ENCODE peak calls at places on chromosome 2, in five cellular contexts. P is HL-60, L is fibroblast of lung, Y is neural progenitor cell, E is BJ. I is an unnamed sample.

GRCh38 chr2:70887208-70887549 is 48.5 kb upstream of the ATP6V1B1 start:
- DNase-seq in E (no peak), P (no peak), Y (no peak), L (no peak), I (no peak)

GRCh38 chr2:35035883-35036282 is 1319.7 kb upstream of the CRIM1 start:
- DNase-seq in E (no peak), L (no peak), P (no peak), Y (peak; percentile 7), I (no peak)

GRCh38 chr2:172791953-172792352 is 56.3 kb downstream of the RAPGEF4 start:
- DNase-seq in Y (no peak), L (no peak), P (no peak), E (no peak), I (no peak)

GRCh38 chr2:236659758-236660150 is 90.1 kb downstream of the ACKR3 start:
- DNase-seq in Y (no peak), P (no peak), L (peak; percentile 60), E (no peak), I (no peak)

GRCh38 chr2:179898873-179899272 is 37.5 kb upstream of the ZNF385B start:
- DNase-seq in Y (peak; percentile 73), L (peak; percentile 30), E (no peak), P (peak; percentile 52), I (no peak)

GRCh38 chr2:190635781-190636180 is 13.1 kb upstream of the NAB1 start:
- DNase-seq in L (no peak), P (no peak), Y (no peak), E (no peak), I (no peak)

GRCh38 chr2:98917031-98917459 is 19.0 kb downstream of the CRACDL start:
- DNase-seq in E (peak; percentile 56), Y (no peak), P (no peak), L (peak; percentile 75), I (no peak)

GRCh38 chr2:24214880-24215279 is 40.0 kb downstream of the FAM228A start:
- DNase-seq in P (no peak), Y (no peak), E (no peak), L (no peak), I (no peak)

GRCh38 chr2:83650156-83650555 is 808.9 kb downstream of the SUCLG1 start:
- DNase-seq in E (no peak), Y (no peak), L (peak; percentile 27), P (no peak), I (no peak)

GRCh38 chr2:127256381-127256780 is 36.3 kb upstream of the CYP27C1 start:
- DNase-seq in P (peak; percentile 71), L (no peak), Y (no peak), E (no peak), I (no peak)

GRCh38 chr2:12453731-12454130 is 263.0 kb upstream of the TRIB2 start:
- DNase-seq in E (no peak), P (no peak), Y (no peak), L (no peak), I (no peak)

DNA sequence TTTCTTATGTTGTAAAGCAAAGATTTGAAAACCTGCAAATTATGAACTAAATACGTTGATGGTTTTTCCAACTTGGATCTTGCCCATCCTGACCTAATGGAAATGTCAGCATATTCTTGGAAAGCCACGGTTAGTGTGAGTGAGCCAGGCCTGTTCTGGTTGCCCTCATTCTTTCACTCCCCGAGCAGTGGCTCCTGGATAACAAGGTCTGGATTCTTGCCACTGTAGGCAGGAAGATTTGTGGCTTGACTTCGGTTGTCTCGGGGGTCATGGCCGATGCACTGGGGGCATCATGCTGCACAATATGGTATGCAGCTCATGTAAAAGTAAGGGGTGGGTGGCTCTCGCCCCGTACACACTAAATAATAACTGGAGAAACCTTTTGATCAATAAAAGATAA is 359.2 kb downstream of the MEIS1 start:
- DNase-seq in L (no peak), P (no peak), Y (no peak), E (no peak), I (no peak)
- TF ChIP-seq CTCF in L (no peak), P (no peak), Y (no peak), E (no peak), I (no peak)

GRCh38 chr2:22737144-22737543 is 647.8 kb upstream of the KLHL29 start:
- DNase-seq in P (no peak), E (no peak), L (no peak), Y (peak; percentile 46), I (no peak)
- TF ChIP-seq CTCF in P (no peak), E (no peak), L (no peak), Y (peak; percentile 66), I (no peak)

GRCh38 chr2:28028025-28028424 is 137.5 kb downstream of the BABAM2 start:
- DNase-seq in Y (no peak), P (no peak), E (no peak), L (no peak), I (no peak)

GRCh38 chr2:28035163-28035690 is 144.7 kb downstream of the BABAM2 start:
- DNase-seq in Y (no peak), E (no peak), P (no peak), L (no peak), I (no peak)

GRCh38 chr2:28034696-28035095 is 144.2 kb downstream of the BABAM2 start:
- DNase-seq in P (no peak), L (no peak), Y (no peak), E (no peak), I (no peak)

GRCh38 chr2:28032816-28033215 is 142.3 kb downstream of the BABAM2 start:
- DNase-seq in L (no peak), Y (no peak), E (no peak), P (no peak), I (no peak)

DNA sequence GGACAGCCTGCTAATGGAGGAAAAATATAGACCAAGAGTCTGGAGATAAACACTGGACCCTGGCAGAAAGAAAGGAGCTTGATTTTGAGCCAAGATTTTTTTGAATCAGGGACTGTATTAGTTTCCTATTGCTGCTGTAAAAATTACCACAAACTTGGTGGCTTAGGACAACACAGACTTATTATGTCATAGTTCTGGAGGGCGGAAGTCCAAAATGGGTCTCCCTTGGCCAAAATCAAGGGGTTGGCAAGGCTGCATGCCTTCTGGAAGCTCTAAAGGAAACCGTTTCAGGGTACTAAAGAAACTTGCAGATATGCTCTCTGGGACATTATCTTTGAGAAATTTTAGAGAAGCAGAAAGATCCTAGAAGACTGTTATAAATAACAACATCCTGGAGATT is 140.1 kb downstream of the BABAM2 start:
- DNase-seq in L (no peak), E (no peak), Y (no peak), P (no peak), I (no peak)
- TF ChIP-seq CTCF in L (no peak), E (no peak), Y (no peak), P (no peak), I (no peak)

DNA sequence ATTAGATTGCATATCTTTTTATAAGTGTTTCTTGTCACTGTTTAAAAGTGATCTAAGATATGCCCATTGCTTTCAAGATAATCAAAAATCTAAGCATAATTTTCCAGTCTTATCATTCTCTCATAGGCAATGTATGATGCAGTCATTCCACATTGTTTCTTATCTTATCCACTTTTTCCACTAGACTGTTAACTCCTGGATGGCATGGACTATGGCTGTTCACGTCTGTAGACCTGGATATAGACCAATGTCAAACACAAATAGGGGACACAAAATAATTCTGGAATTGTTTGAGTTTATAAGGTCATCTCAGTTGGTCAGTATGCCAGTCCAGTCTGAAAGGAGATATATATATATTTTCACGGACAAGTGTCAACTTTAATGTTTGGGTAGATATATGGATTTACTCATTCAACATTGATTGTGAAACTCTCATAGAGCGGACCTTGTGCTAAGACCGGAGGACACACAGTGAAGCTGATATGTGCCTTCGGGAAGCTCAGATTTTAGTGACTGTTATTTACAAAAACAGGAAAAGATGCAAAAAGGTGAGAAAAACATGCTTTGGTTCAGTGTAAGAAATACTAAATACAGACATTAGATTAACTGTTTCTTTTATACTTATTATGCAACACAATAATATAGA is 689.4 kb upstream of the SLC8A1 start:
- DNase-seq in P (no peak), L (no peak), Y (no peak), E (no peak), I (no peak)
- TF ChIP-seq CTCF in P (no peak), L (no peak), Y (no peak), E (no peak), I (no peak)

I was measured in AG09319.